ENCODE peak calls at places on chromosomes 1 and 21, in six cellular contexts. N is IMR-90, D is PC-3, I is right lobe of liver, F is sigmoid colon, Q is heart right ventricle. T is an unnamed sample. For H3K4me1 and H3K27me3, the result is how much of the 10 kb centered on the place peaks cover.

GRCh38 chr1:51907079-51907702 is 28.7 kb upstream of the NRDC start:
- DNase-seq in D (no peak), Q (no peak), I (no peak), N (peak), F (no peak), T (no peak)

GRCh38 chr1:233087001-233087881 is 136.8 kb downstream of the NTPCR start:
- DNase-seq in N (no peak), I (no peak), F (no peak), Q (no peak), D (no peak), T (no peak)

GRCh38 chr1:118145736-118146135 is 39.3 kb downstream of the SPAG17 start:
- DNase-seq in N (peak), Q (no peak), D (no peak), F (no peak), I (no peak), T (no peak)

GRCh38 chr1:147580200-147580557 is 38.9 kb downstream of the BCL9 start:
- DNase-seq in N (peak), F (no peak), I (no peak), Q (no peak), D (peak), T (peak)

GRCh38 chr1:47930215-47930885 is 66.8 kb downstream of the TRABD2B start:
- DNase-seq in D (no peak), F (no peak), I (no peak), Q (no peak), N (no peak), T (no peak)

GRCh38 chr21:34744801-34745200 is 76.0 kb downstream of the CLIC6 start:
- DNase-seq in I (no peak), N (no peak), D (no peak), Q (no peak), F (no peak), T (no peak)

GRCh38 chr1:192343304-192343703 is 26.5 kb downstream of the RGS21 start:
- DNase-seq in Q (no peak), D (no peak), F (no peak), I (no peak), N (no peak), T (no peak)

GRCh38 chr1:231808990-231809389 is 182.4 kb downstream of the DISC1 start:
- DNase-seq in D (peak), I (no peak), F (no peak), Q (no peak), N (peak), T (no peak)

GRCh38 chr21:18069875-18070274 is 174.8 kb upstream of the CHODL start:
- DNase-seq in D (no peak), F (no peak), I (no peak), N (no peak), Q (no peak), T (no peak)

GRCh38 chr1:51327386-51327785 is 3.0 kb downstream of the TTC39A start:
- DNase-seq in Q (no peak), N (peak), I (no peak), D (no peak), F (no peak), T (no peak)

GRCh38 chr1:154198756-154199562 is 7.1 kb upstream of the TPM3 start:
- DNase-seq in F (no peak), N (peak), I (no peak), Q (no peak), D (peak), T (no peak)

GRCh38 chr1:10694274-10694632 is 102.2 kb downstream of the CASZ1 start:
- DNase-seq in F (no peak), D (no peak), I (no peak), Q (no peak), N (no peak), T (no peak)

DNA sequence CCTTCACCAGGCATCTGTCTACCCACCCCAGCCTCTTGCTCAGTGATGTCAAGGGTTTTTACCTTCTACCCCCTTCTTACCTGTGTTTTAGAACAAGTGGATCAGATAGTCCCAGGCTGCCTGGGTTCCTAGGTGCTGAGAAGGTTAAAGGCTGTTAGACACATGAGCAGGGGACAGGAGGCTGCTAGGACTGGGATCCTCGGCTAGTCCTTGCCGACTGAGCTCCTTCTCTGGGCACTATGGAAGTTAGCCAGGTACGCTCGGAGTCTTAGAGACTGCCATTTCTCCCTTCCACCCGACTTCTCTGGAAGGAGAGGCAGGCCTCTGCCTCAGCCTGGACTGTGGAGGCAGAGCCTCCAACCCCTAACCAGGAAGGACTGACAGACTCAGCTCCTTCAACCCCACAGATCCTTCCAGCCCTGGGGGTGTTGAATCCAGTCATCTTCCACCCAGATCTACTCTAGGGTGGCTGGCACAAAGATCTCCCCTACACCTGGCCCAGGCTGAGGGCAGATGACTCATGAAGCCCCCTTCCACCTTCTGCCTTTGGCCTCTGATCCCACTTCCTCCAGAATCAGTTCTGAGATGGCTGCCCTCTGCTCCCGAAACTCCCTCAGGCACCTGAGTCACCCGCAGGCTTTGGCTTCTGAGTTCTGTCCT is at the start of gene DYNLT4:
- DNase-seq in N (no peak), D (no peak), I (no peak), Q (no peak), F (no peak), T (no peak)
- H3K4me1 ChIP-seq in N (half or more), D (under half), I (under half), Q (half or more), F (half or more), T (under half)

DNA sequence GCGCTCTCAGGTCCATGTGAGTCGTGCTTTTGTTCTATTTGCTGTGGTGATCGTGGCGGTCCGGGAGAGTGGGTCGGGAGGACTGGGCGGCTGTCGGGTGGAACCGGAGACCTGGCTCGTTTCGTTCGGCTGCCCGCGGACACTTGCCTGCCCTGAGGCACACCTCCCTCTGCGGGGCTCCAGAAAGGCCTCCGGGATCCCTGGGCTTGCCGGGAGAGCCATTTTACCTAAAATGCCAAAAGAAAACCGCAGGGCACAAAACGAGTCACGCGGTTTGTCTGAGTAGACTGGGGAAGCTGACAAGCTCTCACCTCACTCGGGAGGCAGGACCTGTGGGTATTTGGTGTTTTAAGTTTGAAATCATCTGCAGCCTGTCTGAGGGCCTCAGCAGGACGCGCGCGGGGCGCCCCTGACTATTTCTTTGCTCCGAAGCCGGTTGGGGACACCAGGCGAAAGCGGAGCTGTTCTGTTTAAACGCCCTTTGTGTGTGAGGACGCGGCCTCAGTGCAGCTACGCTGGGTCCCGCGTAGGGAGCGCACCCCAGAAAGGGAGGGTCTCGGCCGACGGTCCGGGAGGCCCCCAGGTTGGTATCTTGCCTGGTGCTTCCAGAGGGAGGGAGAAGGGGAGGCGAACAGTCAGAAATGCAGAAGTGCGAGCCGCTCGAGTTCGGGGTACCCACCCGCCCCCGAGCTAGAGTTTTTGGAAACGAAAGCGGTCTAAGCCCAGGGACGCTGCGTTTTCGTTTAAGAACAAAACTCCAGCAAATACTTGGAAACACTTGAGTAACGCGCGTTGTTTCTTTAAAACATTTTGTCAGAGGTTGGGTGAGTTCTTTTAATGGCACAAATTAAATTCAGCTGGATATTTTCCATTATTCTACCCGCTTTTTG is 996 bp downstream of the LHX8 start:
- DNase-seq in N (peak), F (peak), Q (no peak), D (no peak), I (no peak), T (no peak)
- H3K27me3 ChIP-seq in N (half or more), F (half or more), Q (under half), D (half or more), I (under half), T (half or more)

GRCh38 chr1:61156576-61157239 is 74.3 kb downstream of the NFIA start:
- DNase-seq in N (no peak), Q (no peak), F (no peak), I (no peak), D (no peak), T (no peak)
- H3K4me1 ChIP-seq in N (under half), Q (half or more), F (half or more), I (under half), D (under half), T (under half)

GRCh38 chr1:22545126-22545525 is 18.2 kb upstream of the EPHA8 start:
- DNase-seq in Q (no peak), D (no peak), F (no peak), I (no peak), N (no peak), T (no peak)

GRCh38 chr1:22544606-22545005 is 18.7 kb upstream of the EPHA8 start:
- DNase-seq in N (no peak), D (no peak), Q (no peak), F (no peak), I (no peak), T (no peak)

GRCh38 chr1:22550021-22550420 is 13.3 kb upstream of the EPHA8 start:
- DNase-seq in I (no peak), F (no peak), N (no peak), D (no peak), Q (no peak), T (no peak)

GRCh38 chr1:22547186-22547817 is 16.0 kb upstream of the EPHA8 start:
- DNase-seq in F (no peak), I (no peak), D (no peak), Q (no peak), N (no peak), T (no peak)

GRCh38 chr1:22547818-22548454 is 15.4 kb upstream of the EPHA8 start:
- DNase-seq in N (no peak), I (no peak), Q (no peak), F (no peak), D (no peak), T (no peak)
- H3K27me3 ChIP-seq in N (half or more), I (under half), Q (under half), F (under half), D (under half), T (half or more)

GRCh38 chr1:203167026-203167912 is 8.4 kb downstream of the MYBPH start:
- DNase-seq in I (no peak), N (no peak), D (no peak), F (no peak), Q (no peak), T (no peak)

GRCh38 chr1:203167913-203168200 is 7.8 kb downstream of the MYBPH start:
- DNase-seq in I (no peak), N (no peak), D (no peak), F (no peak), Q (no peak), T (no peak)

GRCh38 chr1:203165800-203166161 is 9.8 kb downstream of the MYBPH start:
- DNase-seq in N (no peak), D (no peak), I (no peak), F (no peak), Q (no peak), T (no peak)

GRCh38 chr1:203165101-203165799 is 10.4 kb downstream of the MYBPH start:
- DNase-seq in Q (no peak), D (no peak), F (no peak), N (no peak), I (no peak), T (no peak)

GRCh38 chr1:203166192-203166940 is 9.3 kb downstream of the MYBPH start:
- DNase-seq in F (no peak), N (no peak), I (peak), D (peak), Q (no peak), T (no peak)
- H3K4me1 ChIP-seq in F (under half), N (under half), I (under half), D (under half), Q (under half), T (under half)

DNA sequence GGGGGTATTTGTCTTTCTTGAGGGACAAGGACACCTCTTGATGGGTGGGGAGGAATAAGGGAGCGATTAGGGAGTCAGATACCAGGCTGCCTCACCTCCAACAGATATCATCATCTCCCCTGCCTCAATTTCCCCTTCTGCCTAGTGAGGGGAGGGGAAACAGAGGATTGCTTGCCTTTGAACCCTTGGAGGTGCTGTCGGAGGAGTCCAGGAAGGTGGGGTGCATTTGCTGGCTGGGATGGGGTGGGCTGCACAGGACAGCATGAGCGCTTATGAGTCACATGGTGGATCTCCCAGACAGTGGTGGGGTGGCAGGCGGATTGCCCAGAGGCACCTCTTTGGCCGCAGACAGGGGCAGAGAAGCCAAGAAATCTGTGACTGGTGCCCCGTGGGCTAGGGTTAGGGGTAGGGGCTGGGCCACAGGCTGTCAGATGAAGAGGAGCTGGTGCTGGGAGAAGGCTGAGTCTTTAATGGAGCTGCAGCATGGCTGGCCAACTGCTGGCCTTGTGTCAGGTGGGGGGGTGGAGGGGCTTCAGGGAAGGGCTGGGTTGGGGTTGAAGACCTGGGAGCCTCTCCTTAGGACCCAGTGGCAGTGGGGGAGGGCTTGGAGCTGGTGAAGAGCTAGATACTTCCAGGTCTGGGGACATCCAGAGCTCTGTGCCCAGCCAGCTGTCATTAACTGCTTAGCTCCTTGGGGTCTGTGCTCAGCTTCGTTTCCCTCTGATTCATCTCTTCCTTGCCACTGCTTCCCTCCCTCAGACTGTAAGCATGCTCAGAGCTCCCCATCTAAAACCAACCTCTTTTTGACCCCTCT is 7.0 kb upstream of the ADORA1 start:
- DNase-seq in I (no peak), Q (no peak), F (peak), D (no peak), N (no peak), T (no peak)
- H3K27me3 ChIP-seq in I (under half), Q (under half), F (under half), D (under half), N (half or more), T (half or more)

GRCh38 chr21:31696424-31696823 is 35.5 kb downstream of the SCAF4 start:
- DNase-seq in D (no peak), N (no peak), F (no peak), Q (no peak), I (no peak), T (no peak)
- H3K4me1 ChIP-seq in D (under half), N (under half), F (under half), Q (under half), I (under half), T (under half)

GRCh38 chr1:77219166-77219887 is at the start of gene PIGK:
- DNase-seq in Q (peak), D (peak), N (peak), F (peak), I (peak), T (peak)

GRCh38 chr1:77222496-77222895 is 3.3 kb upstream of the PIGK start:
- DNase-seq in N (no peak), D (no peak), F (no peak), Q (no peak), I (no peak), T (no peak)

GRCh38 chr1:77220687-77221463 is 1.6 kb upstream of the PIGK start:
- DNase-seq in Q (no peak), I (no peak), D (peak), N (peak), F (no peak), T (peak)

DNA sequence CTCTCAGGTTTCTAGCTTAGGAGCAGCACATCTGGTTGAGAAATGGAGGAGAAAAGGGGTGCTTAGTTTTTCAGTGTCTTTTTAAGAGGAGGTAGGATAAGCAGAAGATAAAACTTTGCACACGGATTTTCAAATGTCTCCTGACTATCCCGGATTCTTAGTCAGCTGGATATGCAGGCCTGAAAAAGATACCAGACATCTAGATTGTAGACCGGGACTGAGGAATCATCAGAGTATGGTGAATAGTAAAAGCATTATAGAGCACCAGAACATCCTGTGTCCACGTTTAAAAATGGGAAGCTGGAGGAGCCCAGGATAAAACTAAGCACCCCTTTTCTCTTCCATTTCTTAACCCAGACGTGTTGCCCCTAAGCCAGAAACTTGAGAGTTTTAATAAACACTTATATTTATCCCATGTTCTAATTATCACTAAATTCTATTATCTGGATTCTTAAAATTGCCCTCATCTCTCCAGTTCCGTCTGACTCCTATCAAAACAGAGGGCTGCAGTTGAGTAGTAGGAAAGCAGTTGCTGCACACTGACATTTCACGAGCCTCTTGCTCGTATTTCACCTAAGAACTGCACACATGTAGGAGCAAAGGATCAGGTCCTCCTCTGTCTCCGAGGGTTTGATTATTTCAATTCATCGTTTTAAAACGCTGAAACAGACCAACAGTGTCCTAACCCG is 609 bp downstream of the PIGK start:
- DNase-seq in F (no peak), D (peak), N (peak), I (no peak), Q (no peak), T (peak)
- H3K27me3 ChIP-seq in F (under half), D (under half), N (under half), I (under half), Q (under half), T (under half)

T was measured in foreskin keratinocyte.